ENCODE peak calls at places on chromosome 18, in four cellular contexts. One of them, this sample, is unnamed.

GRCh38 chr18:3579701-3580100 is 129.7 kb downstream of the TGIF1 start:
- DNase-seq in RWPE1: no peak
- DNase-seq in PC-9: no peak
- DNase-seq in cardiac fibroblast: peak; percentile 89
- DNase-seq in this sample: no peak

GRCh38 chr18:63099848-63100625 is 219.5 kb downstream of the BCL2 start:
- DNase-seq in RWPE1: no peak
- DNase-seq in PC-9: no peak
- DNase-seq in cardiac fibroblast: no peak
- DNase-seq in this sample: no peak

GRCh38 chr18:21914739-21915319 is 174.2 kb downstream of the MIB1 start:
- DNase-seq in RWPE1: peak; percentile 30
- DNase-seq in PC-9: peak; percentile 15
- DNase-seq in cardiac fibroblast: peak; percentile 81
- DNase-seq in this sample: no peak

GRCh38 chr18:45026162-45026561 is 345.5 kb downstream of the SETBP1 start:
- DNase-seq in RWPE1: no peak
- DNase-seq in PC-9: no peak
- DNase-seq in cardiac fibroblast: no peak
- DNase-seq in this sample: no peak

GRCh38 chr18:446941-447560 is 53.5 kb downstream of the COLEC12 start:
- DNase-seq in RWPE1: no peak
- DNase-seq in PC-9: no peak
- DNase-seq in cardiac fibroblast: peak; percentile 75
- DNase-seq in this sample: no peak

GRCh38 chr18:76660571-76661192 is 161.7 kb upstream of the ZNF236 start:
- DNase-seq in RWPE1: no peak
- DNase-seq in PC-9: no peak
- DNase-seq in cardiac fibroblast: no peak
- DNase-seq in this sample: no peak

GRCh38 chr18:69250305-69251151 is 150.2 kb upstream of the DOK6 start:
- DNase-seq in RWPE1: no peak
- DNase-seq in PC-9: no peak
- DNase-seq in cardiac fibroblast: peak; percentile 72
- DNase-seq in this sample: no peak

GRCh38 chr18:49944681-49945080 is 131.3 kb upstream of the ACAA2 start:
- DNase-seq in RWPE1: no peak
- DNase-seq in PC-9: no peak
- DNase-seq in cardiac fibroblast: peak; percentile 3
- DNase-seq in this sample: no peak

GRCh38 chr18:44536041-44536440 is 144.6 kb upstream of the SETBP1 start:
- DNase-seq in RWPE1: peak; percentile 21
- DNase-seq in PC-9: no peak
- DNase-seq in cardiac fibroblast: peak; percentile 67
- DNase-seq in this sample: no peak

GRCh38 chr18:2792395-2792794 is 54.4 kb upstream of the EMILIN2 start:
- DNase-seq in RWPE1: no peak
- DNase-seq in PC-9: no peak
- DNase-seq in cardiac fibroblast: no peak
- DNase-seq in this sample: no peak

GRCh38 chr18:9082763-9083510 is 19.6 kb upstream of the NDUFV2 start:
- DNase-seq in RWPE1: no peak
- DNase-seq in PC-9: no peak
- DNase-seq in cardiac fibroblast: no peak
- DNase-seq in this sample: no peak

GRCh38 chr18:37565138-37565984 is at the start of gene CELF4:
- DNase-seq in RWPE1: no peak
- DNase-seq in PC-9: no peak
- DNase-seq in cardiac fibroblast: no peak
- DNase-seq in this sample: no peak

GRCh38 chr18:5093902-5094301 is 103.2 kb downstream of the AKAIN1 start:
- DNase-seq in RWPE1: no peak
- DNase-seq in PC-9: no peak
- DNase-seq in cardiac fibroblast: no peak
- DNase-seq in this sample: no peak

GRCh38 chr18:28007841-28008240 is 169.1 kb downstream of the CDH2 start:
- DNase-seq in RWPE1: no peak
- DNase-seq in PC-9: no peak
- DNase-seq in cardiac fibroblast: peak; percentile 18
- DNase-seq in this sample: no peak

GRCh38 chr18:26103579-26103978 is 13.2 kb upstream of the SS18 start:
- DNase-seq in RWPE1: no peak
- DNase-seq in PC-9: no peak
- DNase-seq in cardiac fibroblast: no peak
- DNase-seq in this sample: no peak
- TF ChIP-seq CTCF in RWPE1: no peak
- TF ChIP-seq CTCF in PC-9: no peak
- TF ChIP-seq CTCF in cardiac fibroblast: no peak
- TF ChIP-seq CTCF in this sample: no peak

DNA sequence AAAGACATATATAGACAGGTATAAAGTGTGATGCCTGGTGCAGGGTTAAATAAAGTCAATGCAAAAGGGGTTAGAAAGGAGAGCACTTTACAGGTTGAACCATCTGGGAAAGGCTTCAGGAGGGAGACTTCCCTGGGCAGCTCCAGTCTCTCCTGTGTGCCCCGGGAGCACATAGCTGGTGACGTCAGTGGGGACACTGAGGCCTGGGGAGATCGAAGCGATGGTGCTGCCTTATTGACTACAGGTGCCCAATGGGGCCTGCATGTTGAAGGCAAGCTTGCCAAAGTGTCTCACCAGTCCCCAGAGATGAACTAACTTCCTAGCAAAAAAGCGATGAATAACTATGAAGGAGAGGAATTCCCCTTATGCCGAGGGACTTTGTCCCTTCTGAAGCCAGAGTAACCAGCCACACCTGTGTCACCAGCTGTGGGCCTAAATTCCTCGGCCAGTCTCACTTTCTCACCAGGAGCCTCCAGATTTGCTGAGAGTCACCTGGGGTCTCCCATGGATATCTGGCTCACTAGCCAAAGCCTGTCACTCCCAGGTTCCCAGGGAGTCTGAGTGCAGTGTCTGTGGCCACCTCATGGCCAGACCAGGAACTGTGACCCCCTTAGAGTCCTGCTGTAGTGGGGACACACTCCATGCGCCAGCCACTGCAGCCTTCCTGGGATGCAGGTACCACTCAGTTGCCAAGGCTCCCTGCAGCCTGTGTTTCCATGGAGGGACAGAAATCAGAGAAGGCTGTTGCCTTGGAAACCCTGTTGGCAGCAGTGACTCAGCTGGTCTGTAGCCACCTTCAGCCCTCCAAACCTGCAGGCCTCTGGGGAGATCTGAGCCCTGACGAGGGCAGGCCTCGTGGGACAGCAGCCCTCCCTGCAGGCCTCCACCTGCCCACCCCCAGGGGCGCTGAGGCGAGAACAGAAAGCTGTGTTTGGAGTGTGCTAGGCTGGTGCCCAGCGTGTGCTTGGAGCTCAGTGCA is 128.7 kb downstream of the CTIF start:
- DNase-seq in RWPE1: no peak
- DNase-seq in PC-9: no peak
- DNase-seq in cardiac fibroblast: no peak
- DNase-seq in this sample: no peak
- TF ChIP-seq CTCF in RWPE1: peak; percentile 11
- TF ChIP-seq CTCF in PC-9: peak; percentile 57
- TF ChIP-seq CTCF in cardiac fibroblast: peak; percentile 43
- TF ChIP-seq CTCF in this sample: no peak

GRCh38 chr18:36511791-36512352 is 214.4 kb downstream of the FHOD3 start:
- DNase-seq in RWPE1: no peak
- DNase-seq in PC-9: no peak
- DNase-seq in cardiac fibroblast: peak; percentile 62
- DNase-seq in this sample: no peak

GRCh38 chr18:36516258-36516657 is 218.7 kb downstream of the FHOD3 start:
- DNase-seq in RWPE1: no peak
- DNase-seq in PC-9: no peak
- DNase-seq in cardiac fibroblast: no peak
- DNase-seq in this sample: no peak

GRCh38 chr18:36518839-36519238 is 221.3 kb downstream of the FHOD3 start:
- DNase-seq in RWPE1: no peak
- DNase-seq in PC-9: peak; percentile 19
- DNase-seq in cardiac fibroblast: no peak
- DNase-seq in this sample: no peak

GRCh38 chr18:36516726-36517125 is 219.2 kb downstream of the FHOD3 start:
- DNase-seq in RWPE1: no peak
- DNase-seq in PC-9: no peak
- DNase-seq in cardiac fibroblast: no peak
- DNase-seq in this sample: no peak

GRCh38 chr18:36514778-36515177 is 217.3 kb downstream of the FHOD3 start:
- DNase-seq in RWPE1: no peak
- DNase-seq in PC-9: no peak
- DNase-seq in cardiac fibroblast: no peak
- DNase-seq in this sample: no peak
- TF ChIP-seq CTCF in RWPE1: no peak
- TF ChIP-seq CTCF in PC-9: no peak
- TF ChIP-seq CTCF in cardiac fibroblast: no peak
- TF ChIP-seq CTCF in this sample: no peak

DNA sequence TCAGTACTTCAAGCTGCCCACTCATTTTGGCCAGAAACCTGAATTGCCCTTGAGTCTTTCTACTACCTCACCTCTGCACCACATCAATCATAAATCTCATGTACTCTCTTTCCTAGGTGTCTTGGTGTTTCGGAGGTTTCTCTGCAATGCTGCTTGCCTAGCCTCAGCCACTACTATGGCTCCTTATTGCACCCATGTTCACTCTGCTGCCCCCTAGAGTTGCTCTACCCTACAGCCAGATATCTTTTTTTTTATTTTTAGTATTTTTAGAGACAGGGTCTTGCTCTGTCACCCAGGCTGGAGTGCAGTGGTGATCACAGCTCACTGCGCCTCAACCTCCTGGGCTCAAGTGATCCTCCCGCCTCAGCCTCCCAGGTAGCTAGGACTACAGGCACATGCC is 413.0 kb downstream of the PTPRM start:
- DNase-seq in RWPE1: no peak
- DNase-seq in PC-9: no peak
- DNase-seq in cardiac fibroblast: no peak
- DNase-seq in this sample: no peak
- TF ChIP-seq CTCF in RWPE1: no peak
- TF ChIP-seq CTCF in PC-9: peak; percentile 28
- TF ChIP-seq CTCF in cardiac fibroblast: peak; percentile 7
- TF ChIP-seq CTCF in this sample: no peak